ENCODE peak calls at places on chromosomes 3 and 15, in nine cellular contexts. O is heart left ventricle; E is fibroblast of mammary gland; K is astrocyte; C is CD4-positive, alpha-beta T cell; D is neural crest cell; L is fibroblast of lung; S is omental fat pad; R is WTC11. Q is an unnamed sample.

GRCh38 chr3:56775356-56775914 is 26.3 kb downstream of the ARHGEF3 start:
- DNase-seq in K (no peak), S (no peak), E (no peak), C (no peak), O (no peak), R (no peak), D (no peak), L (no peak), Q (no peak)

GRCh38 chr15:45773149-45773548 is 138.3 kb downstream of the SQOR start:
- DNase-seq in S (no peak), K (no peak), C (no peak), L (peak; percentile 3), R (no peak), D (no peak), O (no peak), E (no peak), Q (peak; percentile 24)

GRCh38 chr3:120506828-120507774 is 56.3 kb upstream of the FSTL1 start:
- DNase-seq in C (no peak), O (no peak), S (no peak), L (peak; percentile 63), R (peak; percentile 39), K (peak; percentile 36), D (no peak), E (peak; percentile 87), Q (peak; percentile 59)

GRCh38 chr3:180855364-180855763 is 57.1 kb upstream of the FXR1 start:
- DNase-seq in L (no peak), R (peak; percentile 68), O (no peak), E (peak; percentile 6), C (no peak), S (no peak), D (no peak), K (no peak), Q (peak; percentile 32)

GRCh38 chr3:172355836-172356235 is 92.4 kb downstream of the GHSR start:
- DNase-seq in E (peak; percentile 94), S (no peak), L (peak; percentile 94), C (no peak), D (no peak), R (no peak), K (peak; percentile 89), O (no peak), Q (peak; percentile 85)

GRCh38 chr15:26891448-26891881 is 24.6 kb downstream of the GABRA5 start:
- DNase-seq in S (peak; percentile 31), R (peak; percentile 90), O (no peak), C (no peak), E (peak; percentile 56), L (peak; percentile 73), D (peak; percentile 95), K (peak; percentile 61), Q (peak; percentile 5)

GRCh38 chr3:45881031-45882022 is 5.0 kb upstream of the CCR9 start:
- DNase-seq in K (peak; percentile 51), R (no peak), E (peak; percentile 40), L (no peak), D (no peak), S (no peak), C (peak; percentile 29), O (no peak), Q (peak; percentile 59)

GRCh38 chr3:153752405-153753027 is 368.7 kb upstream of the ARHGEF26 start:
- DNase-seq in L (peak; percentile 43), C (no peak), D (no peak), O (no peak), R (no peak), K (no peak), E (no peak), S (no peak), Q (no peak)

GRCh38 chr3:145807990-145808389 is 353.0 kb downstream of the PLOD2 start:
- DNase-seq in E (peak; percentile 54), S (no peak), D (peak; percentile 10), R (peak; percentile 13), O (no peak), L (peak; percentile 46), C (no peak), K (peak; percentile 50), Q (peak; percentile 49)

GRCh38 chr3:14779069-14779685 is 39.6 kb upstream of the FGD5 start:
- DNase-seq in K (no peak), O (no peak), C (no peak), L (no peak), S (no peak), R (no peak), D (no peak), E (no peak), Q (no peak)

GRCh38 chr3:14784087-14784596 is 34.6 kb upstream of the FGD5 start:
- DNase-seq in K (no peak), O (no peak), C (no peak), D (no peak), S (peak; percentile 21), E (no peak), R (peak; percentile 43), L (no peak), Q (no peak)

GRCh38 chr3:14785207-14786155 is 33.3 kb upstream of the FGD5 start:
- DNase-seq in R (no peak), E (no peak), O (no peak), C (no peak), L (no peak), S (peak; percentile 18), D (no peak), K (no peak), Q (no peak)

GRCh38 chr3:14783480-14784086 is 35.2 kb upstream of the FGD5 start:
- DNase-seq in O (no peak), E (no peak), K (no peak), L (no peak), S (no peak), C (no peak), D (no peak), R (no peak), Q (no peak)

DNA sequence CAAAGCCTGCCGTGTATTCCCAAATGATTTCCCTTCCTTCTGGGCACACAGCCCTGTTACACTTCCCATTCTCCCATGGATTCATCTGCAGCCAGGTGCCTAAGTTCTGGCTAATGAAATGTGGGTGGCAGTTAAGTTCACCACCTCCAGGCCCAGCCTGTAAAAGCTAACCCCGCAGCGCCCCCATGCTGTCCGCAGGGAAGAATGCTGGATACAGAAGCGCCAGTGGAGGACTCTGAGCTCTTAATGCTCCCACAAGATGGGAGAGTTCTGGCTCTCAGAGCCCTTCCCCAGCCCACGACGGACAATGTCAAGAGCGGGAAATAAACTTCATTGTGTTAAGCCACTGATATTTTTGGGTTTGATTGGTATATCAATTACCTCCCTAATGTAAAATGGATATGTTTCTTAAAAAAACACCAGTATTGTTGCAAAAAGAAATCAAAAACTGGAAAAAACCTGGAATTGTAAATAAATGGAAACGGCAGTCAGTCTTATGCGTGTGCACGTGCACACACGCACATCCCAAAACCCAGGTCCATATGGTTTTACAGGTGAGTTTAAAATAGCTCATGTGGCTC is 37.7 kb upstream of the FGD5 start:
- DNase-seq in R (peak; percentile 86), O (no peak), S (peak; percentile 22), K (peak; percentile 6), L (peak; percentile 64), E (peak; percentile 48), D (peak; percentile 44), C (no peak), Q (peak; percentile 38)
- TF ChIP-seq CTCF in R (peak; percentile 57), O (peak; percentile 75), S (no peak), K (peak; percentile 35), L (peak; percentile 76), E (peak; percentile 66), D (peak; percentile 67), C (no peak), Q (peak; percentile 10)

GRCh38 chr15:66838202-66838601 is 136.2 kb downstream of the SMAD6 start:
- DNase-seq in D (no peak), S (no peak), O (no peak), L (no peak), E (no peak), R (no peak), K (no peak), C (no peak), Q (no peak)

GRCh38 chr15:66840615-66841014 is 138.6 kb downstream of the SMAD6 start:
- DNase-seq in L (no peak), D (no peak), S (no peak), R (no peak), E (no peak), K (no peak), O (no peak), C (no peak), Q (no peak)

GRCh38 chr15:66839511-66840112 is 137.6 kb downstream of the SMAD6 start:
- DNase-seq in D (no peak), C (no peak), E (peak; percentile 63), K (no peak), R (no peak), S (no peak), O (no peak), L (peak; percentile 47), Q (no peak)

GRCh38 chr15:66836476-66837030 is 134.5 kb downstream of the SMAD6 start:
- DNase-seq in C (no peak), E (no peak), D (no peak), O (no peak), K (no peak), R (no peak), S (no peak), L (no peak), Q (no peak)

DNA sequence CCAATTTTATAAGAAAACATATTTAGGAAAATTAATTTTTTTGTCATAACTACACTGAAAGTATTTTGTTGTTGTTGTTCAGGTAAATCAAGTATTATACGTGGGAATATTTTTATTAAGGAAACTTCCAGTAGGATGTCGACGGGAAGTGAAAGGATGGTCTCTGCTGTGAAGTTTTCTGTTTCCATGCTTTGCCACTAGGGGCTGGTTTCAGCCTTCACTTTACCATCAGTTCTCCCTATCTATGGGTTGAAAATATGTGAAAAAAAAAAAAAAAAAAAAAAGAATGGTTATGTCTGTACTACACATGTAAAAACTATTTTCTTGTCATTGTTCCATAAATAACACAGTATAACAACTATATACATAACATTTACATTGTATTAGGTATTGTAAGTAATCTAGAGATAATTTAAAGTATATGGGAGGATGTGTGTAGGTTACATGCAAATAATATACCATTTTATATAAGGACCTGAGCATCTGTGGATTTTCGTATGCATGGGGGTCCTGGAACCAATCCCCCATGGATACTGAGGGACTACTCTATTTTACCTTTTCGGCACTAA is 136.7 kb downstream of the SMAD6 start:
- DNase-seq in E (peak; percentile 60), C (no peak), O (no peak), S (no peak), R (no peak), K (peak; percentile 36), L (peak; percentile 66), D (no peak), Q (no peak)
- TF ChIP-seq CTCF in E (peak; percentile 76), C (peak; percentile 57), O (peak; percentile 63), S (no peak), R (no peak), K (peak; percentile 80), L (peak; percentile 62), D (peak; percentile 73), Q (peak; percentile 32)

GRCh38 chr15:41824062-41824745 is 3.7 kb upstream of the JMJD7 start:
- DNase-seq in D (no peak), L (no peak), S (no peak), C (no peak), O (no peak), K (no peak), R (no peak), E (no peak), Q (no peak)
- TF ChIP-seq CTCF in D (no peak), L (no peak), S (no peak), C (no peak), O (no peak), K (no peak), R (no peak), E (no peak), Q (no peak)

GRCh38 chr15:65212097-65212496 is 824 bp upstream of the CILP start:
- DNase-seq in K (no peak), D (no peak), R (peak; percentile 69), E (no peak), L (no peak), S (no peak), O (no peak), C (peak; percentile 14), Q (peak; percentile 30)
- TF ChIP-seq CTCF in K (peak; percentile 32), D (peak; percentile 51), R (peak; percentile 83), E (peak; percentile 39), L (peak; percentile 11), S (no peak), O (peak; percentile 37), C (peak; percentile 39), Q (peak; percentile 17)

GRCh38 chr3:14152233-14152962 is 26.0 kb downstream of the XPC start:
- DNase-seq in E (no peak), S (no peak), L (no peak), D (no peak), R (no peak), O (no peak), K (no peak), C (no peak), Q (no peak)
- TF ChIP-seq CTCF in E (peak; percentile 29), S (no peak), L (no peak), D (peak; percentile 31), R (no peak), O (peak; percentile 19), K (peak; percentile 18), C (no peak), Q (no peak)